ENCODE peak calls at places on chromosomes 7 and 10, in nine cellular contexts. T, X, J, H, K, R, V, Y and F are unnamed samples.

GRCh38 chr10:133010095-133010837 is 67.9 kb upstream of the CFAP46 start:
- DNase-seq in T (no peak), V (no peak), K (no peak), J (no peak), H (no peak), Y (no peak), R (no peak), X (no peak), F (peak; percentile 99)

GRCh38 chr10:31650010-31650409 is 278.6 kb downstream of the ARHGAP12 start:
- DNase-seq in V (peak; percentile 61), X (no peak), J (no peak), K (peak; percentile 79), R (no peak), Y (peak; percentile 34), H (no peak), T (peak; percentile 42), F (no peak)

GRCh38 chr7:40720401-40720800 is 585.6 kb downstream of the SUGCT start:
- DNase-seq in X (no peak), V (no peak), Y (peak; percentile 39), R (no peak), K (no peak), J (no peak), H (no peak), T (no peak), F (no peak)

GRCh38 chr10:33410096-33410859 is 75.8 kb upstream of the NRP1 start:
- DNase-seq in K (no peak), X (no peak), J (no peak), H (no peak), Y (no peak), V (no peak), T (no peak), R (no peak), F (no peak)

GRCh38 chr7:149209518-149210269 is 14.3 kb downstream of the ZNF282 start:
- DNase-seq in H (no peak), X (peak; percentile 79), T (no peak), J (peak; percentile 29), V (peak; percentile 60), Y (peak; percentile 30), K (peak; percentile 26), R (peak; percentile 31), F (no peak)

GRCh38 chr10:124414077-124414476 is 4.6 kb downstream of the OAT start:
- DNase-seq in V (no peak), H (no peak), K (no peak), T (no peak), R (no peak), X (no peak), J (no peak), Y (no peak), F (no peak)

GRCh38 chr7:27229448-27229847 is 13.2 kb upstream of the EVX1 start:
- DNase-seq in K (no peak), X (no peak), Y (no peak), R (no peak), J (no peak), V (no peak), T (no peak), H (no peak), F (no peak)

GRCh38 chr7:44282601-44283171 is 42.7 kb downstream of the CAMK2B start:
- DNase-seq in K (no peak), R (no peak), H (peak; percentile 57), X (no peak), J (no peak), T (no peak), Y (no peak), V (no peak), F (no peak)

GRCh38 chr10:70477661-70478162 is 855 bp upstream of the PALD1 start:
- DNase-seq in K (no peak), V (peak; percentile 58), Y (peak; percentile 87), J (no peak), H (no peak), R (no peak), T (no peak), X (peak; percentile 73), F (no peak)

GRCh38 chr7:128941323-128941890 is 3.7 kb downstream of the IRF5 start:
- DNase-seq in Y (no peak), H (no peak), R (no peak), T (no peak), X (peak; percentile 32), K (no peak), V (no peak), J (no peak), F (no peak)
- TF ChIP-seq CTCF in Y (no peak), H (no peak), R (no peak), T (no peak), X (no peak), K (no peak), V (no peak), J (no peak), F (no peak)

GRCh38 chr10:82934429-82934828 is 1059.4 kb downstream of the NRG3 start:
- DNase-seq in K (no peak), T (no peak), J (peak; percentile 7), X (peak; percentile 49), Y (no peak), H (no peak), R (no peak), V (peak; percentile 59), F (no peak)
- TF ChIP-seq CTCF in K (no peak), T (no peak), J (no peak), X (peak; percentile 28), Y (no peak), H (no peak), R (no peak), V (peak; percentile 35), F (no peak)

DNA sequence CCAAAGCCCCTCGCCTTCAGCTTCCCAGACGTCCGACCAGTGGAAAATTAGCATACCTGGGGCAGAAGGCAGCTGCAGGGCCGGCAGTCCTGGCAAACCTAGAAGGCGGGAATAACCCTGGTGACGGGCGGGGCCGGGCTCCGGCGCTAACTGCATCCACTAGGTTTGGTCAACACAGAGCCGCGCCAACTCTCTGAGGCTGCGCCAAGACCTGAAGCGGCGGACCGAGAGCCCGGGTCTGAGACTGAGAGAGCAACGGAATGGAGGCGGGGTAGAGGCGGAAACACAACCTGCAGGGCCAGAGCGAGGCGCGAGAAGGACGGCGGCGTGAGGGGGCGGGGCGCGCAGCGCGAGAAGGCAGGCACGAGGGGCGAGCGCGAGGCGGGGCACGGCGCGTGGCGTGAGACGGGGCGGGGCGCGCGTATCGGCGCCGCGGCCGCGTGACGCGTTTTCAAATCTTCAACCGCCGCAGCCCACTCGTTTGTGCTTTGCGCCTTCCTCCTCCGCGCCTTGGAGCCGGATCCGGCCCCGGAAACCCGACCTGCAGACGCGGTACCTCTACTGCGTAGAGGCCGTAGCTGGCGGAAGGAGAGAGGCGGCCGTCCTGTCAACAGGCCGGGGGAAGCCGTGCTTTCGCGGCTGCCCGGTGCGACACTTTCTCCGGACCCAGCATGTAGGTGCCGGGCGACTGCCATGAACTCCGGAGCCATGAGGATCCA is at the start of the genes DBF4 and SLC25A40:
- DNase-seq in R (peak; percentile 97), K (peak; percentile 95), Y (peak; percentile 88), V (peak; percentile 96), T (peak; percentile 97), H (peak; percentile 99), X (peak; percentile 98), J (peak; percentile 96), F (peak; percentile 97)
- TF ChIP-seq CTCF in R (no peak), K (no peak), Y (no peak), V (no peak), T (no peak), H (no peak), X (no peak), J (no peak), F (no peak)

GRCh38 chr7:33108931-33109757 is at the start of gene RP9:
- DNase-seq in X (peak; percentile 82), J (peak; percentile 92), K (peak; percentile 51), T (peak; percentile 63), V (peak; percentile 91), H (peak; percentile 88), Y (peak; percentile 62), R (peak; percentile 72), F (no peak)

GRCh38 chr7:33109758-33110238 is 594 bp upstream of the RP9 start:
- DNase-seq in H (no peak), T (no peak), K (peak; percentile 27), R (no peak), V (no peak), Y (no peak), J (no peak), X (no peak), F (no peak)

GRCh38 chr7:33111614-33112013 is 2.4 kb upstream of the RP9 start:
- DNase-seq in V (no peak), T (no peak), R (no peak), X (no peak), Y (no peak), H (no peak), J (no peak), K (no peak), F (no peak)

GRCh38 chr7:33108591-33108930 is 643 bp downstream of the RP9 start:
- DNase-seq in H (no peak), V (peak; percentile 15), K (no peak), Y (no peak), R (no peak), X (peak; percentile 19), T (no peak), J (no peak), F (no peak)

GRCh38 chr7:33107136-33108066 is 1.8 kb downstream of the RP9 start:
- DNase-seq in K (peak; percentile 28), J (peak; percentile 59), Y (peak; percentile 33), X (peak; percentile 63), T (no peak), V (peak; percentile 64), R (peak; percentile 31), H (no peak), F (no peak)
- TF ChIP-seq CTCF in K (peak; percentile 60), J (peak; percentile 60), Y (peak; percentile 78), X (peak; percentile 48), T (no peak), V (peak; percentile 60), R (peak; percentile 10), H (peak; percentile 51), F (peak; percentile 24)

GRCh38 chr7:65397730-65398142 is 24.1 kb downstream of the ZNF92 start:
- DNase-seq in Y (no peak), V (peak; percentile 55), K (no peak), H (no peak), J (no peak), T (no peak), X (no peak), R (no peak), F (no peak)
- TF ChIP-seq CTCF in Y (no peak), V (peak; percentile 17), K (no peak), H (no peak), J (no peak), T (no peak), X (no peak), R (no peak), F (no peak)

DNA sequence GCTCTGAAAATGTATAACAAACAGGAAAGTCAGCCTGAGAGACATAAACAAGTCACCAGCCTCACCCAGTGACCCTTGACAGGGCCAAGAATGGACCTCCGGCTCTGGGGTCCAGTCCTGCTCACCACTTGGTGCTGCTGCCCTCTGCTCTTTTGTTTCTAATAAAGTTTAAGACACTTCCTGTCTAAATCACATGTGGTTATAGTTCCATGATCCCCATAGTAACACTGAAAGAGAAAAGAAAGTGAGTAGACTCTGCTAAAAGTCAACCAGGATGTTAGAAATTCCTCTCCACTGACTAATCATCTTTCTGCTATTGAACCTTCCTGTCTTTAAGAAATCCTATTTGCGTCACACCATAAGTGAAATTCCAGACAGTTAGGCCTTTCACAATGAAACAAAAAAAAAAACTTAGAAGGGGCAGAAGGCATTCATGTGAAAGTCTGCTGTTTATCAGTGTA is 179.2 kb upstream of the BET1 start:
- DNase-seq in T (no peak), R (no peak), J (no peak), X (no peak), V (peak; percentile 72), H (no peak), Y (peak; percentile 90), K (peak; percentile 92), F (no peak)
- TF ChIP-seq CTCF in T (no peak), R (no peak), J (no peak), X (no peak), V (no peak), H (no peak), Y (no peak), K (no peak), F (no peak)